ENCODE peak calls at places on chromosomes 6 and 20, in eight cellular contexts. K is gastrocnemius medialis, H is adrenal gland, Y is body of pancreas, E is HCT116, T is breast epithelium, V is Peyer's patch, R is uterus. B is an unnamed sample.

GRCh38 chr6:119002069-119002468 is 67.1 kb upstream of the MCM9 start:
- DNase-seq in R (no peak), E (no peak), H (no peak), T (no peak), K (no peak), V (no peak), Y (no peak), B (no peak)

GRCh38 chr6:32945953-32946352 is 5.1 kb upstream of the HLA-DMB start:
- DNase-seq in E (no peak), Y (no peak), T (no peak), R (no peak), K (no peak), V (no peak), H (no peak), B (no peak)

GRCh38 chr6:5167501-5167900 is 82.4 kb downstream of the PPP1R3G start:
- DNase-seq in V (no peak), Y (no peak), H (no peak), K (no peak), E (no peak), R (no peak), T (no peak), B (no peak)

GRCh38 chr20:46305331-46305972 is 2.8 kb downstream of the CDH22 start:
- DNase-seq in E (no peak), Y (peak; percentile 83), R (no peak), H (no peak), K (no peak), V (no peak), T (no peak), B (peak; percentile 44)

GRCh38 chr6:145247677-145248419 is 487.5 kb downstream of the EPM2A start:
- DNase-seq in R (no peak), T (no peak), E (no peak), K (no peak), H (no peak), Y (no peak), V (no peak), B (no peak)

GRCh38 chr6:352896-353470 is 38.6 kb upstream of the IRF4 start:
- DNase-seq in Y (no peak), T (no peak), K (no peak), H (no peak), E (no peak), R (no peak), V (no peak), B (no peak)

GRCh38 chr6:41451515-41452163 is 94.5 kb upstream of the FOXP4 start:
- DNase-seq in R (peak; percentile 64), T (no peak), Y (no peak), V (no peak), K (peak; percentile 49), E (no peak), H (no peak), B (no peak)

GRCh38 chr6:158662607-158663464 is 13.0 kb downstream of the SYTL3 start:
- DNase-seq in V (no peak), E (no peak), Y (no peak), H (no peak), T (no peak), R (peak; percentile 44), K (no peak), B (peak; percentile 86)

GRCh38 chr6:134534708-134535149 is 216.8 kb upstream of the SGK1 start:
- DNase-seq in T (no peak), E (no peak), Y (no peak), V (no peak), R (no peak), H (no peak), K (no peak), B (no peak)

GRCh38 chr6:130503146-130503545 is 137.3 kb downstream of the TMEM200A start:
- DNase-seq in E (no peak), H (no peak), V (no peak), T (no peak), K (no peak), Y (no peak), R (no peak), B (no peak)

GRCh38 chr20:63919130-63919529 is 24.2 kb downstream of the DNAJC5 start:
- DNase-seq in Y (no peak), T (no peak), R (no peak), E (no peak), K (no peak), V (no peak), H (no peak), B (no peak)

GRCh38 chr20:3749087-3749688 is 16.7 kb downstream of the HSPA12B start:
- DNase-seq in R (no peak), T (no peak), H (no peak), K (no peak), Y (no peak), E (no peak), V (no peak), B (no peak)

GRCh38 chr6:115969207-115969929 is 91.3 kb downstream of the FRK start:
- DNase-seq in V (no peak), E (no peak), K (no peak), Y (no peak), H (no peak), R (no peak), T (no peak), B (peak; percentile 1)

GRCh38 chr6:146879406-146880117 is 280.8 kb downstream of the ADGB start:
- DNase-seq in R (no peak), Y (no peak), V (no peak), E (no peak), T (no peak), H (no peak), K (no peak), B (no peak)

GRCh38 chr6:156873654-156874380 is 96.6 kb downstream of the ARID1B start:
- DNase-seq in T (no peak), R (no peak), V (no peak), Y (no peak), E (no peak), K (no peak), H (no peak), B (peak; percentile 69)
- TF ChIP-seq POLR2A in T (no peak), R (no peak), V (no peak), Y (no peak), E (no peak), K (no peak), H (no peak), B (no peak)

GRCh38 chr6:14202947-14203346 is 85.4 kb downstream of the CD83 start:
- DNase-seq in H (no peak), T (no peak), E (no peak), K (no peak), V (no peak), R (no peak), Y (no peak), B (no peak)
- H3K4me1 ChIP-seq in H (peaks cover 5% of the 10 kb centered on the region), T (no peaks in the 10 kb centered on the region), E (no peaks in the 10 kb centered on the region), K (no peaks in the 10 kb centered on the region), V (peaks cover 4% of the 10 kb centered on the region), R (no peaks in the 10 kb centered on the region), Y (peaks cover 11% of the 10 kb centered on the region), B (no peaks in the 10 kb centered on the region)

GRCh38 chr20:57586943-57587277 is 26.0 kb downstream of the PCK1 start:
- DNase-seq in V (no peak), E (no peak), T (no peak), H (no peak), K (no peak), R (no peak), Y (no peak), B (no peak)

GRCh38 chr20:57585466-57586213 is 24.7 kb downstream of the PCK1 start:
- DNase-seq in T (no peak), H (no peak), K (no peak), V (no peak), R (no peak), E (no peak), Y (no peak), B (no peak)

GRCh38 chr20:57587278-57587988 is 26.5 kb downstream of the PCK1 start:
- DNase-seq in V (no peak), H (no peak), Y (no peak), E (no peak), R (no peak), T (no peak), K (no peak), B (no peak)

GRCh38 chr20:57584768-57585461 is 24.0 kb downstream of the PCK1 start:
- DNase-seq in V (no peak), E (no peak), K (no peak), R (no peak), Y (no peak), T (no peak), H (no peak), B (no peak)

GRCh38 chr20:57586370-57586793 is 25.5 kb downstream of the PCK1 start:
- DNase-seq in Y (no peak), V (no peak), R (no peak), K (no peak), E (no peak), T (no peak), H (no peak), B (peak; percentile 64)
- TF ChIP-seq POLR2A in Y (no peak), V (no peak), R (no peak), K (no peak), E (no peak), T (no peak), H (no peak), B (no peak)

GRCh38 chr6:15312500-15312899 is 66.6 kb downstream of the JARID2 start:
- DNase-seq in K (no peak), R (no peak), T (no peak), H (no peak), E (no peak), V (no peak), Y (no peak), B (no peak)

GRCh38 chr6:15313367-15313766 is 67.5 kb downstream of the JARID2 start:
- DNase-seq in K (peak; percentile 22), Y (peak; percentile 48), R (no peak), E (no peak), V (no peak), H (peak; percentile 86), T (no peak), B (peak; percentile 66)

GRCh38 chr6:15308445-15309213 is 62.8 kb downstream of the JARID2 start:
- DNase-seq in R (no peak), E (no peak), K (no peak), H (no peak), Y (no peak), V (no peak), T (no peak), B (no peak)

GRCh38 chr6:15309611-15310283 is 63.9 kb downstream of the JARID2 start:
- DNase-seq in H (no peak), T (no peak), K (no peak), E (no peak), Y (no peak), V (no peak), R (no peak), B (no peak)

GRCh38 chr6:15310680-15311079 is 64.8 kb downstream of the JARID2 start:
- DNase-seq in R (no peak), E (no peak), K (no peak), Y (no peak), T (no peak), V (no peak), H (no peak), B (no peak)
- H3K4me1 ChIP-seq in R (no peaks in the 10 kb centered on the region), E (peaks cover 24% of the 10 kb centered on the region), K (peaks cover 69% of the 10 kb centered on the region), Y (peaks cover 39% of the 10 kb centered on the region), T (no peaks in the 10 kb centered on the region), V (peaks cover 40% of the 10 kb centered on the region), H (peaks cover 55% of the 10 kb centered on the region), B (peaks cover 30% of the 10 kb centered on the region)